ENCODE peak calls at places on chromosomes 11 and 22, in seven cellular contexts. P is neuronal stem cell, M is mesenchymal stem cell, K is H9, U is mesendoderm, S is H1, I is IMR-90. J is an unnamed sample.

GRCh38 chr11:111676878-111677585 is 74.8 kb downstream of the SIK2 start:
- DNase-seq in P (no peak), M (peak; percentile 17), K (no peak), U (no peak), S (no peak), I (peak; percentile 43), J (no peak)

GRCh38 chr22:44287121-44287693 is 25.5 kb downstream of the SHISAL1 start:
- DNase-seq in P (no peak), M (no peak), K (no peak), U (no peak), S (no peak), I (no peak), J (no peak)

GRCh38 chr22:29269731-29270474 is 1.8 kb downstream of the EWSR1 start:
- DNase-seq in P (no peak), M (peak; percentile 49), K (no peak), U (peak; percentile 54), S (no peak), I (peak; percentile 12), J (no peak)

GRCh38 chr11:34358258-34358665 is 452 bp upstream of the ABTB2 start:
- DNase-seq in P (peak; percentile 67), M (peak; percentile 61), K (no peak), U (peak; percentile 91), S (no peak), I (peak; percentile 24), J (peak; percentile 63)

GRCh38 chr22:39748877-39749276 is 144.7 kb downstream of the ENTHD1 start:
- DNase-seq in P (no peak), M (peak; percentile 89), K (no peak), U (no peak), S (no peak), I (peak; percentile 97), J (peak; percentile 42)

GRCh38 chr11:70019576-70020011 is 58.5 kb upstream of the ANO1 start:
- DNase-seq in P (no peak), M (no peak), K (peak; percentile 10), U (no peak), S (no peak), I (peak; percentile 45), J (no peak)

GRCh38 chr22:20315337-20316216 is 4.3 kb downstream of the DGCR6L start:
- DNase-seq in P (no peak), M (no peak), K (peak; percentile 20), U (no peak), S (peak; percentile 39), I (no peak), J (no peak)

GRCh38 chr11:1099519-1100355 is 25.1 kb downstream of the MUC2 start:
- DNase-seq in P (no peak), M (no peak), K (no peak), U (no peak), S (no peak), I (no peak), J (no peak)

GRCh38 chr11:980438-981365 is 55.0 kb downstream of the AP2A2 start:
- DNase-seq in P (no peak), M (no peak), K (no peak), U (no peak), S (no peak), I (no peak), J (peak; percentile 72)

GRCh38 chr22:44697423-44698179 is 4.4 kb upstream of the PRR5 start:
- DNase-seq in P (peak; percentile 72), M (peak; percentile 64), K (peak; percentile 87), U (peak; percentile 83), S (peak; percentile 98), I (peak; percentile 65), J (peak; percentile 86)

GRCh38 chr22:42283288-42284229 is 13.1 kb upstream of the TCF20 start:
- DNase-seq in P (peak; percentile 71), M (peak; percentile 21), K (no peak), U (peak; percentile 65), S (peak; percentile 71), I (no peak), J (no peak)

GRCh38 chr22:31800065-31800464 is 46.2 kb downstream of the DEPDC5 start:
- DNase-seq in P (no peak), M (peak; percentile 49), K (no peak), U (peak; percentile 45), S (no peak), I (peak; percentile 78), J (peak; percentile 88)
- H2BK5ac ChIP-seq in P (no peak overlapping the region), M (no peak overlapping the region), K (no peak overlapping the region), U (no peak overlapping the region), S (no peak overlapping the region), I (peak overlapping the region; percentile 57), J (no peak overlapping the region)

GRCh38 chr11:119888119-119888518 is 159.1 kb upstream of the NECTIN1 start:
- DNase-seq in P (no peak), M (no peak), K (no peak), U (no peak), S (no peak), I (no peak), J (no peak)
- H2BK5ac ChIP-seq in P (no peak overlapping the region), M (no peak overlapping the region), K (no peak overlapping the region), U (no peak overlapping the region), S (no peak overlapping the region), I (no peak overlapping the region), J (no peak overlapping the region)

DNA sequence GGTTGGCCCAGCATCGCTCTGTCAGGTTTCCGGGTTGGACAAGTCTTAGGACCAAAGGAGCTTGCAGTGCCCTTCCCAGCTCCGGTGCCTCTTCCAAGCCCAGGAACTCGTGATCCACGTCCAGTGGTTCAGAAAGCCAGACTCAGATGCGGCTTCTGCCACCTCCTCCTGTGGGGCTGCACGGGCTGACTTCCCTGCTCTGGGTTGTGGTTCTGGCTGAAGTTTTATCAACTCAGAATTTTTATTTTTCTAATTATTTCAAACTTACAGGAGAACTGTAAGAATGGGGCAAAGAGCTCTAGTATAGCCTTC is 85.0 kb downstream of the BCR start:
- DNase-seq in P (no peak), M (no peak), K (no peak), U (no peak), S (no peak), I (no peak), J (no peak)
- H2BK5ac ChIP-seq in P (no peak overlapping the region), M (no peak overlapping the region), K (no peak overlapping the region), U (no peak overlapping the region), S (no peak overlapping the region), I (no peak overlapping the region), J (no peak overlapping the region)

DNA sequence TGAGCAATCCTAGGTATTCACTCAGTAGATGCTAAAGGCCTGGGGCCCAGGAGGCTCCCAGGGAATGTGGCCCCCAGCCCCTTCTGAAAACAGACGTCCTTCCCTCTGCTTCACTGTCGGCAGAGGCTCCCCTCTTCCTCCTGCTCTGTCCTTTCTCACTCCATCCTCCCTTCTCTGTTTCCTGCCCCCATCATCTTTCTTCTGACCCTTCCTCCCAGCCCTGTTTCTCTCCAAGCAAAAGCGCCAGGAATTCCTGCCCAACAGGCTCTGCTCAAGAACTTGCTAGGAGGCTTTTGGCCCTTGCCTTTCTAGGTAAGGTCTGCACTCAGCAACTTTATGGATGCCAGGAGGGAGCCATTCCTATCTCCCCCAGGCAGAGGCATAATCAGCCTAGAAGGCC is 300.5 kb downstream of the NTM start:
- DNase-seq in P (no peak), M (no peak), K (no peak), U (no peak), S (no peak), I (no peak), J (peak; percentile 61)
- H2BK5ac ChIP-seq in P (peak overlapping the region; percentile 7), M (no peak overlapping the region), K (no peak overlapping the region), U (no peak overlapping the region), S (peak overlapping the region; percentile 42), I (no peak overlapping the region), J (peak overlapping the region; percentile 13)

GRCh38 chr22:50262460-50262911 is 1.0 kb upstream of the MAPK12 start:
- DNase-seq in P (no peak), M (no peak), K (no peak), U (no peak), S (no peak), I (no peak), J (no peak)
- H2BK5ac ChIP-seq in P (peak overlapping the region; percentile 72), M (no peak overlapping the region), K (no peak overlapping the region), U (no peak overlapping the region), S (peak overlapping the region; percentile 52), I (peak overlapping the region; percentile 8), J (no peak overlapping the region)

GRCh38 chr11:84384637-84385227 is 1098.6 kb upstream of the CCDC90B start:
- DNase-seq in P (peak; percentile 39), M (peak; percentile 51), K (peak; percentile 42), U (peak; percentile 64), S (peak; percentile 66), I (peak; percentile 34), J (peak; percentile 38)
- H2BK5ac ChIP-seq in P (no peak overlapping the region), M (no peak overlapping the region), K (no peak overlapping the region), U (no peak overlapping the region), S (no peak overlapping the region), I (no peak overlapping the region), J (no peak overlapping the region)

GRCh38 chr11:8746575-8746974 is 64.0 kb downstream of the RPL27A start:
- DNase-seq in P (no peak), M (no peak), K (no peak), U (no peak), S (no peak), I (no peak), J (no peak)

GRCh38 chr11:8745431-8745986 is 62.9 kb downstream of the RPL27A start:
- DNase-seq in P (no peak), M (no peak), K (no peak), U (peak; percentile 90), S (no peak), I (no peak), J (no peak)

GRCh38 chr11:8748317-8748716 is 65.7 kb downstream of the RPL27A start:
- DNase-seq in P (no peak), M (no peak), K (no peak), U (no peak), S (no peak), I (no peak), J (no peak)

GRCh38 chr11:8747173-8747572 is 64.6 kb downstream of the RPL27A start:
- DNase-seq in P (no peak), M (no peak), K (no peak), U (no peak), S (no peak), I (no peak), J (no peak)

GRCh38 chr11:8744423-8744822 is 61.8 kb downstream of the RPL27A start:
- DNase-seq in P (no peak), M (no peak), K (no peak), U (no peak), S (no peak), I (no peak), J (peak; percentile 52)
- H2BK5ac ChIP-seq in P (no peak overlapping the region), M (no peak overlapping the region), K (no peak overlapping the region), U (no peak overlapping the region), S (no peak overlapping the region), I (no peak overlapping the region), J (no peak overlapping the region)

J was measured in trophoblast cell.